ENCODE peak calls at places on chromosomes 5 and 9, in five cellular contexts. C is heart left ventricle, T is uterus, W is IMR-90, B is transverse colon. K is an unnamed sample.
A peak's percentile ranks its signal among the peaks of the same experiment; 100 is the strongest.

GRCh38 chr5:74040065-74040551 is 414.1 kb downstream of the ARHGEF28 start:
- DNase-seq in T (no peak), C (peak; percentile 56), B (no peak), W (peak; percentile 90), K (no peak)

GRCh38 chr5:132475939-132476852 is 14.4 kb downstream of the IRF1 start:
- DNase-seq in T (no peak), W (no peak), B (peak; percentile 66), C (peak; percentile 65), K (peak; percentile 43)

GRCh38 chr9:95772320-95773060 is 103.0 kb upstream of the ERCC6L2 start:
- DNase-seq in T (peak; percentile 49), W (peak; percentile 65), C (peak; percentile 66), B (peak; percentile 79), K (no peak)

GRCh38 chr9:109478204-109478563 is 19.9 kb downstream of the PTPN3 start:
- DNase-seq in B (no peak), C (no peak), T (no peak), W (no peak), K (no peak)

GRCh38 chr5:170251462-170251861 is 18.7 kb downstream of the C5orf58 start:
- DNase-seq in B (no peak), C (no peak), T (no peak), W (no peak), K (no peak)

GRCh38 chr5:132677191-132677590 is 3.4 kb downstream of the IL4 start:
- DNase-seq in T (peak; percentile 28), W (peak; percentile 91), B (peak; percentile 26), C (no peak), K (no peak)

GRCh38 chr5:73236541-73237128 is 63.6 kb downstream of the TMEM174 start:
- DNase-seq in B (no peak), C (no peak), W (no peak), T (no peak), K (no peak)

GRCh38 chr9:88041447-88041846 is 67.1 kb upstream of the CDK20 start:
- DNase-seq in C (no peak), T (no peak), B (no peak), W (peak; percentile 22), K (no peak)

GRCh38 chr5:83577036-83577636 is 105.6 kb downstream of the VCAN start:
- DNase-seq in T (no peak), C (no peak), W (peak; percentile 32), B (peak; percentile 27), K (no peak)

DNA sequence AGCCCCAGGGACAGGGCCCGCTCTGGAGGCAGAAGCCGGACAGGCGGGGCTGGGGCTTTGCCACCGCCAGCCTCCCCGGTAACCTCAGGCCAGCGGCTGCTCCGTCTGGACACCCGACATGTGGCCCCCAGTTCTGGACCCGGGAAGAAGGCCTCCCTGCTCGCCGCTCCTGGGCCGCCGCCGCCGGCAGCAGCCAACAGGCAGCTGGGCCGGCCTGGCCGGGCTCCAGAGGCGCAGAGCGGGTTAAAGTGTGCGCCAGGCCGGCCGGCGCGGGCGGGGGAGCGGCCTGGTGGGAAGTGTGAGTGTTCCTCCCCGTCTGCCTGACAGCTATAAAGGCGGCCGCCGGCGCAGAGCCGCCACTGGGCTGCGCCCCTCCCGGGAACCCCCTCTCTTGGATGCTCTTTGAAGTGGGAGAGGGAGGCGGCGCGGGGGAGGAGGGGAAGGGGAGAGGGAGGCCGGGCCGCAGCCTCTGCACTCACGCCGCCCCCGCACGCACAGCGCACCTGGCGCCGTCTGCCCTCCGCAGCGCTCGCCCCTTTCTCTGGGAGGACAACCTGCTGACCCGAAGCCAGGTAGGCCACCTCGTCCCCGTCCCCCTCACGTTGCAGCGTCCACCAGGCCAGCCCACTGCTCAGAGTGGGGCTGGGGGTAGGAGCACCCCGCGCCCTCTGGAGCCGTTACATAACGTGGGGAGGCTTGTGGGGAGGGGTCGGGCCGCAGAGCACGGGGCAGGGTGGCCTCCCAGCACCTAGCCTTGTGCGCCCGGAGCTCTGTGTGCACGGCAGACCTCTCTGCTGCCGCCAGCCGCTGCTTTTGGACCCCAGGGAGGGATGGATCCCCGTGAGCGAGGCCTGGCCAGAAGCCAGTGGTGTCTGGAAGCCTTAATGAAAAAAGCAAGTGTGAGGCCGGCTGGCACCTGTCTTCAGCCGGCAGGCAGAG is at the start of gene ADAMTSL2:
- DNase-seq in T (peak; percentile 68), C (peak; percentile 90), W (peak; percentile 56), B (peak; percentile 55), K (no peak)
- TF ChIP-seq POLR2A in T (no peak), C (no peak), W (no peak), B (no peak), K (no peak)

GRCh38 chr9:129567842-129568559 is 52.9 kb downstream of the C9orf50 start:
- DNase-seq in W (peak; percentile 70), C (no peak), B (no peak), T (no peak), K (no peak)
- TF ChIP-seq POLR2A in W (no peak), C (no peak), B (no peak), T (peak; percentile 11), K (no peak)

DNA sequence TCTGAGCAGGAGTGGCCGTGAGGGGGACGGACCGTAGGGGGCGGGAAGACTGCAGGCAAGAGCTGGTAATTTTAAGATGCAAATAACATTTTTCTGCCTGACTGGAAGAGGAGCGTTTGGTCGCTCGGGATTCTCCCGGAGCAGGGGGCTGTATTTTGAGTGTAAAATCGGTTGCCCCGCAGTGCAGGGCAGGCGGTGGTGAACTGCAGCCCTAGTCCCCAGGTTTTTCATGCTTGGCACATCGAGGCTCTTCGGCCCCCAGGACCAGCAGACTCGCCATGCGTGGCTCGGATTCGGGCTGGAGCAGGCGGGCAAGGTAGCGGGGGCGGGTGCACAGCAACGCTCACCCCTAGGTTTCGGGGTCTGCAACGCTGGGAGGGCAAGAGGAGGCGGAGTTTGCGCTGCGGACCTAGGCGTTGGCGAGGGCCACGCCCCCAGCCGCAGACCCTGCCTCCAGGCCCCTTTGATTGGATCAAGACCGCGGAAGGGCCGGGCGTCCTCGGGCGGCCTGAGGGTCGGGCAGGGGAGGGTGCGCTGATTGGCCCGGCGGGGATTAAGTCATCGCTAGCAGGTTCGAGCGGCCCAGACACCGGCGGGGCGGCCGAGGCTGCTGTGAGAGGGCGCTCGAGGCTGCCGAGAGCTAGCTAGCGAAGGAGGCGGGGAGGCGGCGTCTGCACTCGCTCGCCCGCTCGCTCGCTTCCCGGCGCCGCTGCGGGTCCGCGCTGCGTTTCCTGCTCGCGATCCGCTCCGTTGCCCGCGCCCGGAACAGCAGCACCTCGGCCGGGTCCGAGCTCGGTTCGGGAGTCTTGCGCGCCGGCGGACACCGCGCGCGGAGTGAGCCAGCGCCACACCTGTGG is at the start of gene ARHGAP26:
- DNase-seq in W (peak; percentile 91), C (peak; percentile 98), B (peak; percentile 98), T (peak; percentile 98), K (peak; percentile 93)
- TF ChIP-seq POLR2A in W (peak; percentile 69), C (peak; percentile 100), B (peak; percentile 99), T (peak; percentile 100), K (peak; percentile 51)

DNA sequence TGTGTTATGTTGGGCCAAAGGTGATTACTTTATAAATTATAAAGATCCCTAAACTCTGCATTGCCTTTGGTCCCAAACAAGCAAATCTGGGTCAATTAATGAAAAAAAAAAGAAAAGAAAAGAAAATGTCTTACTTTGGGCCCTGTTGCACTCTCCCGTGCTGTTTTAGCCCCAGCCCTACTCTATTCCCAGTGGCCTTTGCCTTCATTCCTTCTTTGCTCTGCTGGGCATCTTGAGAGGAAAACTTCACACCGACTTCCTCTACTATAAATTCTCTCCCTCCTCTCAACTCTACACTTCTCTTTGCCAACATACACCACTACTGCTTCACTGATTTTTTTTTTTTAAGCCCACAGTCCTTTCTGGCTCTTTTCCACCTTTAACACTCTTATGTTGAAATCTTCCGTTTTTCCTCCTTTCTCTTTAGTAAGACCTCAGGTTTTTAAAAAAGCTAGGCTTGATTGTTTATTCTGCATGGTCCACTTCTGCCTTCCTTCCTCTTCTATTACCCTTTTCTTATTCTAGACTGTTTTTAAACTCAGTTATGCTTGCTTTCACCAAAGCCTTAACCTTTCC is 4.5 kb upstream of the MSMP start:
- DNase-seq in T (no peak), W (no peak), B (no peak), C (no peak), K (no peak)
- TF ChIP-seq POLR2A in T (no peak), W (no peak), B (no peak), C (no peak), K (no peak)

GRCh38 chr5:40798012-40798855 is at the start of gene PRKAA1:
- DNase-seq in W (peak; percentile 83), B (peak; percentile 93), T (peak; percentile 89), C (peak; percentile 93), K (peak; percentile 96)
- TF ChIP-seq POLR2A in W (peak; percentile 74), B (peak; percentile 67), T (peak; percentile 80), C (peak; percentile 27), K (peak; percentile 56)

GRCh38 chr5:75365740-75366139 is 28.7 kb downstream of the HMGCR start:
- DNase-seq in W (peak; percentile 13), B (no peak), C (no peak), T (no peak), K (no peak)
- TF ChIP-seq POLR2A in W (no peak), B (no peak), C (no peak), T (no peak), K (no peak)

DNA sequence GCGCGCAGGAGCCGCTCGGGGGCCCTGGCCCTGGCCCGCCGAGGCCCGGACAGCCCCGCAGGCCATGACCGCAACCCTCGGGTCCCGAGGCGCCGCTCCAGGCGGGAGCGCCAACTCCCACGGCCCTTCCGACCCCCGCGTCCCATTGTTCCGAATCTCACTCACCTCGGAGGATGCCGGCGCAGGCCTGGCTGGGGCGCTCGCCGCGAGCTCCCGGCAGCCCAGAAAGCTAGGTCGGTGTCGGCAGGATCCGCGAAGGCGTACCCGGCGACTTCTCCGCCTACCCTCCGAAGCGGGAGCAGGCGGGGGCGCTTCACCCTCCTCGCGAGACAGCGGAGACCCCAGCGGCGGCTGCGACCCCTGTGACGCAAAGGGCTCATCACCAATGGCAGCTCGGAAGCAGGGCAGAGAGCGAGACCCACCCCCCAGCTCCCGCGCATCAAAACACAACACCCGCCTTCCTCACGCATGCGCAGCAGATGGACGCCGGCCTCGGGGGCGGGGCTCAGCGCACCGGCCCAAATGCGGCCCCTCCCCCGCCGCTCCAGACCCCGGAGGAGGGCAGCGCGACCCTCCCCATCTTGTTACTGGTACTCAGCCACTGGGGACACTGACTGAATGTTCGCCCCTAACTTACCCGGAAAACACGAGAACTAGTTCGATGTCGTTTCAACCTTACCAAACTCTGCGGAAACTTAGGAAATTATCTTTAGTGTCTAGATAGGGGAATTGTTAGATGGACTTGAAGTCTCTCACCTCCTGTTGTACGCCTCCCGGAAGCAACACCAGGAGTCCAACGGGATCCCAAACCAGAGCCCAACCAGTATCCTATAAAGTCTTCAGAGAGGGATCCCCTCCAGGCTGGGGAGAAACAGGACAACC is 1.3 kb upstream of the SMIM27 start:
- DNase-seq in T (peak; percentile 94), C (peak; percentile 97), B (peak; percentile 93), W (peak; percentile 91), K (peak; percentile 92)
- TF ChIP-seq POLR2A in T (peak; percentile 67), C (peak; percentile 40), B (peak; percentile 49), W (peak; percentile 38), K (peak; percentile 70)

K was measured in erythroblast.